ENCODE peak calls at places on chromosomes 7 and 10, in nine cellular contexts. Z is activated T-helper 1 cell treated with Interleukin-2 at 50 U/mL for 16 hours; Y is sciatic nerve; D is NCI-H1092 treated with DMSO at 0.1 percent for 48 hours; W is ELR; L is Right ventricle myocardium inferior; U is T-cell; O is T-helper 1 cell; K is activated CD4-positive, CD25-positive, alpha-beta regulatory T cell treated with anti-CD3 and anti-CD28 coated beads, Interleukin-2, amount 50 U/mL, for 16 hours. X is an unnamed sample.

GRCh38 chr7:95396136-95397032 is at the start of gene PON3:
- DNase-seq in Z (no peak), Y (no peak), D (no peak), W (no peak), L (peak; percentile 67), U (peak; percentile 26), O (peak; percentile 26), K (no peak), X (peak; percentile 1)

GRCh38 chr10:12727832-12728215 is 273.7 kb downstream of the CCDC3 start:
- DNase-seq in Z (no peak), Y (no peak), D (no peak), W (no peak), L (no peak), U (no peak), O (no peak), K (no peak), X (no peak)

GRCh38 chr10:70974351-70974901 is 86.1 kb upstream of the PCBD1 start:
- DNase-seq in Z (no peak), Y (no peak), D (no peak), W (peak; percentile 52), L (no peak), U (no peak), O (no peak), K (no peak), X (no peak)

GRCh38 chr10:57979986-57980385 is 287.7 kb downstream of the IPMK start:
- DNase-seq in Z (no peak), Y (no peak), D (no peak), W (peak; percentile 24), L (no peak), U (no peak), O (no peak), K (no peak), X (no peak)

GRCh38 chr10:43225004-43225786 is 41.7 kb downstream of the RASGEF1A start:
- DNase-seq in Z (no peak), Y (no peak), D (no peak), W (no peak), L (peak; percentile 7), U (no peak), O (no peak), K (no peak), X (no peak)

GRCh38 chr7:129698516-129699418 is 87.2 kb downstream of the NRF1 start:
- DNase-seq in Z (no peak), Y (no peak), D (no peak), W (no peak), L (no peak), U (no peak), O (peak; percentile 41), K (no peak), X (no peak)

GRCh38 chr10:114604357-114605129 is 53.5 kb downstream of the ABLIM1 start:
- DNase-seq in Z (no peak), Y (no peak), D (no peak), W (no peak), L (no peak), U (no peak), O (no peak), K (no peak), X (no peak)

GRCh38 chr7:18177815-18178660 is 150.4 kb upstream of the PRPS1L1 start:
- DNase-seq in Z (no peak), Y (no peak), D (no peak), W (peak; percentile 33), L (peak; percentile 71), U (no peak), O (peak; percentile 25), K (no peak), X (no peak)

GRCh38 chr7:127135871-127136485 is 116.8 kb downstream of the GRM8 start:
- DNase-seq in Z (no peak), Y (no peak), D (no peak), W (no peak), L (no peak), U (no peak), O (no peak), K (no peak), X (no peak)

GRCh38 chr7:32958046-32959025 is 1.1 kb downstream of the FKBP9 start:
- DNase-seq in Z (no peak), Y (peak; percentile 65), D (peak; percentile 57), W (peak; percentile 49), L (peak; percentile 77), U (no peak), O (no peak), K (no peak), X (no peak)

GRCh38 chr7:52917982-52918578 is 117.4 kb upstream of the POM121L12 start:
- DNase-seq in Z (no peak), Y (no peak), D (no peak), W (no peak), L (no peak), U (no peak), O (no peak), K (no peak), X (no peak)

GRCh38 chr7:43535031-43535451 is 47.9 kb upstream of the STK17A start:
- DNase-seq in Z (no peak), Y (no peak), D (no peak), W (peak; percentile 45), L (no peak), U (no peak), O (no peak), K (no peak), X (no peak)

GRCh38 chr7:88835147-88835728 is 39.7 kb upstream of the TEX47 start:
- DNase-seq in Z (no peak), Y (no peak), D (peak; percentile 54), W (peak; percentile 4), L (no peak), U (no peak), O (no peak), K (no peak), X (no peak)

GRCh38 chr7:83036721-83037380 is 125.8 kb downstream of the PCLO start:
- DNase-seq in Z (no peak), Y (no peak), D (no peak), W (no peak), L (no peak), U (no peak), O (no peak), K (no peak), X (no peak)

GRCh38 chr10:60148266-60148840 is 241.3 kb downstream of the ANK3 start:
- DNase-seq in Z (no peak), Y (no peak), D (no peak), W (peak; percentile 46), L (no peak), U (no peak), O (no peak), K (no peak), X (no peak)

GRCh38 chr7:12389089-12389700 is 14.5 kb downstream of the VWDE start:
- DNase-seq in Z (no peak), Y (no peak), D (peak; percentile 89), W (peak; percentile 81), L (no peak), U (no peak), O (peak; percentile 33), K (no peak), X (peak; percentile 18)

GRCh38 chr10:44572146-44572545 is 187.2 kb upstream of the CXCL12 start:
- DNase-seq in Z (no peak), Y (no peak), D (no peak), W (no peak), L (no peak), U (no peak), O (no peak), K (no peak), X (no peak)